ENCODE peak calls at places on chromosomes 4 and X, in seven cellular contexts. One of them, this sample, is unnamed.

GRCh38 chr4:187183351-187183750 is 459.7 kb upstream of the FAT1 start:
- DNase-seq in activated T-helper 9 cell treated with anti-CD3 and anti-CD28 coated beads, Interleukin-2, amount 50 U/mL, for 16 hours: no peak
- DNase-seq in brain microvascular endothelial cell: no peak
- DNase-seq in activated gamma-delta T cell treated with anti-CD3 and anti-CD28 coated beads, Interleukin-2, amount 50 U/mL, for 16 hours: no peak
- DNase-seq in H54: no peak
- DNase-seq in NCI-H2081: no peak
- DNase-seq in PC-3: no peak
- DNase-seq in this sample: no peak

GRCh38 chr4:153014460-153014859 is 78.3 kb downstream of the FHDC1 start:
- DNase-seq in activated T-helper 9 cell treated with anti-CD3 and anti-CD28 coated beads, Interleukin-2, amount 50 U/mL, for 16 hours: no peak
- DNase-seq in brain microvascular endothelial cell: peak
- DNase-seq in activated gamma-delta T cell treated with anti-CD3 and anti-CD28 coated beads, Interleukin-2, amount 50 U/mL, for 16 hours: no peak
- DNase-seq in H54: peak
- DNase-seq in NCI-H2081: no peak
- DNase-seq in PC-3: no peak
- DNase-seq in this sample: peak

GRCh38 chr4:23878235-23878861 is 11.5 kb downstream of the PPARGC1A start:
- DNase-seq in activated T-helper 9 cell treated with anti-CD3 and anti-CD28 coated beads, Interleukin-2, amount 50 U/mL, for 16 hours: no peak
- DNase-seq in brain microvascular endothelial cell: no peak
- DNase-seq in activated gamma-delta T cell treated with anti-CD3 and anti-CD28 coated beads, Interleukin-2, amount 50 U/mL, for 16 hours: no peak
- DNase-seq in H54: no peak
- DNase-seq in NCI-H2081: no peak
- DNase-seq in PC-3: no peak
- DNase-seq in this sample: no peak

GRCh38 chr4:53196872-53197759 is 168.7 kb downstream of the SCFD2 start:
- DNase-seq in activated T-helper 9 cell treated with anti-CD3 and anti-CD28 coated beads, Interleukin-2, amount 50 U/mL, for 16 hours: no peak
- DNase-seq in brain microvascular endothelial cell: peak
- DNase-seq in activated gamma-delta T cell treated with anti-CD3 and anti-CD28 coated beads, Interleukin-2, amount 50 U/mL, for 16 hours: no peak
- DNase-seq in H54: no peak
- DNase-seq in NCI-H2081: peak
- DNase-seq in PC-3: peak
- DNase-seq in this sample: peak

GRCh38 chr4:39204543-39204942 is 22.2 kb downstream of the WDR19 start:
- DNase-seq in activated T-helper 9 cell treated with anti-CD3 and anti-CD28 coated beads, Interleukin-2, amount 50 U/mL, for 16 hours: no peak
- DNase-seq in brain microvascular endothelial cell: no peak
- DNase-seq in activated gamma-delta T cell treated with anti-CD3 and anti-CD28 coated beads, Interleukin-2, amount 50 U/mL, for 16 hours: no peak
- DNase-seq in H54: no peak
- DNase-seq in NCI-H2081: no peak
- DNase-seq in PC-3: no peak
- DNase-seq in this sample: no peak

GRCh38 chrX:46978341-46979291 is 66.4 kb downstream of the JADE3 start:
- DNase-seq in activated T-helper 9 cell treated with anti-CD3 and anti-CD28 coated beads, Interleukin-2, amount 50 U/mL, for 16 hours: peak
- DNase-seq in brain microvascular endothelial cell: peak
- DNase-seq in activated gamma-delta T cell treated with anti-CD3 and anti-CD28 coated beads, Interleukin-2, amount 50 U/mL, for 16 hours: peak
- DNase-seq in H54: peak
- DNase-seq in NCI-H2081: peak
- DNase-seq in PC-3: peak
- DNase-seq in this sample: peak

GRCh38 chrX:134186362-134187121 is 50.4 kb upstream of the CCDC160 start:
- DNase-seq in activated T-helper 9 cell treated with anti-CD3 and anti-CD28 coated beads, Interleukin-2, amount 50 U/mL, for 16 hours: peak
- DNase-seq in brain microvascular endothelial cell: no peak
- DNase-seq in activated gamma-delta T cell treated with anti-CD3 and anti-CD28 coated beads, Interleukin-2, amount 50 U/mL, for 16 hours: peak
- DNase-seq in H54: no peak
- DNase-seq in NCI-H2081: no peak
- DNase-seq in PC-3: peak
- DNase-seq in this sample: no peak

GRCh38 chr4:179804440-179804839 is 2362.2 kb upstream of the AGA start:
- DNase-seq in activated T-helper 9 cell treated with anti-CD3 and anti-CD28 coated beads, Interleukin-2, amount 50 U/mL, for 16 hours: no peak
- DNase-seq in brain microvascular endothelial cell: no peak
- DNase-seq in activated gamma-delta T cell treated with anti-CD3 and anti-CD28 coated beads, Interleukin-2, amount 50 U/mL, for 16 hours: no peak
- DNase-seq in H54: no peak
- DNase-seq in NCI-H2081: no peak
- DNase-seq in PC-3: no peak
- DNase-seq in this sample: no peak

GRCh38 chr4:74674750-74675149 is 119.6 kb downstream of the BTC start:
- DNase-seq in activated T-helper 9 cell treated with anti-CD3 and anti-CD28 coated beads, Interleukin-2, amount 50 U/mL, for 16 hours: no peak
- DNase-seq in brain microvascular endothelial cell: no peak
- DNase-seq in activated gamma-delta T cell treated with anti-CD3 and anti-CD28 coated beads, Interleukin-2, amount 50 U/mL, for 16 hours: no peak
- DNase-seq in H54: no peak
- DNase-seq in NCI-H2081: no peak
- DNase-seq in PC-3: no peak
- DNase-seq in this sample: no peak

GRCh38 chr4:73860884-73861283 is 7.8 kb downstream of the PF4V1 start:
- DNase-seq in activated T-helper 9 cell treated with anti-CD3 and anti-CD28 coated beads, Interleukin-2, amount 50 U/mL, for 16 hours: no peak
- DNase-seq in brain microvascular endothelial cell: no peak
- DNase-seq in activated gamma-delta T cell treated with anti-CD3 and anti-CD28 coated beads, Interleukin-2, amount 50 U/mL, for 16 hours: no peak
- DNase-seq in H54: no peak
- DNase-seq in NCI-H2081: no peak
- DNase-seq in PC-3: no peak
- DNase-seq in this sample: no peak

GRCh38 chr4:83364312-83364711 is 29.7 kb upstream of the HPSE start:
- DNase-seq in activated T-helper 9 cell treated with anti-CD3 and anti-CD28 coated beads, Interleukin-2, amount 50 U/mL, for 16 hours: no peak
- DNase-seq in brain microvascular endothelial cell: no peak
- DNase-seq in activated gamma-delta T cell treated with anti-CD3 and anti-CD28 coated beads, Interleukin-2, amount 50 U/mL, for 16 hours: no peak
- DNase-seq in H54: no peak
- DNase-seq in NCI-H2081: no peak
- DNase-seq in PC-3: no peak
- DNase-seq in this sample: peak

GRCh38 chr4:139666735-139667266 is 1.2 kb downstream of the MGST2 start:
- DNase-seq in activated T-helper 9 cell treated with anti-CD3 and anti-CD28 coated beads, Interleukin-2, amount 50 U/mL, for 16 hours: no peak
- DNase-seq in brain microvascular endothelial cell: peak
- DNase-seq in activated gamma-delta T cell treated with anti-CD3 and anti-CD28 coated beads, Interleukin-2, amount 50 U/mL, for 16 hours: no peak
- DNase-seq in H54: no peak
- DNase-seq in NCI-H2081: peak
- DNase-seq in PC-3: peak
- DNase-seq in this sample: no peak

GRCh38 chr4:77197361-77197760 is 40.4 kb downstream of the CCNG2 start:
- DNase-seq in activated T-helper 9 cell treated with anti-CD3 and anti-CD28 coated beads, Interleukin-2, amount 50 U/mL, for 16 hours: no peak
- DNase-seq in brain microvascular endothelial cell: no peak
- DNase-seq in activated gamma-delta T cell treated with anti-CD3 and anti-CD28 coated beads, Interleukin-2, amount 50 U/mL, for 16 hours: no peak
- DNase-seq in H54: no peak
- DNase-seq in NCI-H2081: no peak
- DNase-seq in PC-3: no peak
- DNase-seq in this sample: no peak

GRCh38 chrX:68983004-68983857 is 154.4 kb downstream of the EFNB1 start:
- DNase-seq in activated T-helper 9 cell treated with anti-CD3 and anti-CD28 coated beads, Interleukin-2, amount 50 U/mL, for 16 hours: no peak
- DNase-seq in brain microvascular endothelial cell: no peak
- DNase-seq in activated gamma-delta T cell treated with anti-CD3 and anti-CD28 coated beads, Interleukin-2, amount 50 U/mL, for 16 hours: no peak
- DNase-seq in H54: no peak
- DNase-seq in NCI-H2081: no peak
- DNase-seq in PC-3: no peak
- DNase-seq in this sample: no peak

GRCh38 chrX:9286234-9286633 is 178.6 kb upstream of the TBL1X start:
- DNase-seq in activated T-helper 9 cell treated with anti-CD3 and anti-CD28 coated beads, Interleukin-2, amount 50 U/mL, for 16 hours: no peak
- DNase-seq in brain microvascular endothelial cell: no peak
- DNase-seq in activated gamma-delta T cell treated with anti-CD3 and anti-CD28 coated beads, Interleukin-2, amount 50 U/mL, for 16 hours: no peak
- DNase-seq in H54: no peak
- DNase-seq in NCI-H2081: no peak
- DNase-seq in PC-3: no peak
- DNase-seq in this sample: no peak

GRCh38 chrX:16825306-16826035 is 39.2 kb downstream of the TXLNG start:
- DNase-seq in activated T-helper 9 cell treated with anti-CD3 and anti-CD28 coated beads, Interleukin-2, amount 50 U/mL, for 16 hours: no peak
- DNase-seq in brain microvascular endothelial cell: no peak
- DNase-seq in activated gamma-delta T cell treated with anti-CD3 and anti-CD28 coated beads, Interleukin-2, amount 50 U/mL, for 16 hours: no peak
- DNase-seq in H54: no peak
- DNase-seq in NCI-H2081: no peak
- DNase-seq in PC-3: peak
- DNase-seq in this sample: peak

GRCh38 chrX:70084592-70084991 is 22.3 kb downstream of the OTUD6A start:
- DNase-seq in activated T-helper 9 cell treated with anti-CD3 and anti-CD28 coated beads, Interleukin-2, amount 50 U/mL, for 16 hours: no peak
- DNase-seq in brain microvascular endothelial cell: no peak
- DNase-seq in activated gamma-delta T cell treated with anti-CD3 and anti-CD28 coated beads, Interleukin-2, amount 50 U/mL, for 16 hours: no peak
- DNase-seq in H54: no peak
- DNase-seq in NCI-H2081: no peak
- DNase-seq in PC-3: no peak
- DNase-seq in this sample: no peak

GRCh38 chr4:87426865-87427517 is 4.6 kb downstream of the NUDT9 start:
- DNase-seq in activated T-helper 9 cell treated with anti-CD3 and anti-CD28 coated beads, Interleukin-2, amount 50 U/mL, for 16 hours: no peak
- DNase-seq in brain microvascular endothelial cell: no peak
- DNase-seq in activated gamma-delta T cell treated with anti-CD3 and anti-CD28 coated beads, Interleukin-2, amount 50 U/mL, for 16 hours: no peak
- DNase-seq in H54: no peak
- DNase-seq in NCI-H2081: no peak
- DNase-seq in PC-3: no peak
- DNase-seq in this sample: no peak

GRCh38 chr4:27318740-27319139 is 458.1 kb downstream of the STIM2 start:
- DNase-seq in activated T-helper 9 cell treated with anti-CD3 and anti-CD28 coated beads, Interleukin-2, amount 50 U/mL, for 16 hours: no peak
- DNase-seq in brain microvascular endothelial cell: no peak
- DNase-seq in activated gamma-delta T cell treated with anti-CD3 and anti-CD28 coated beads, Interleukin-2, amount 50 U/mL, for 16 hours: no peak
- DNase-seq in H54: peak
- DNase-seq in NCI-H2081: peak
- DNase-seq in PC-3: peak
- DNase-seq in this sample: peak

GRCh38 chrX:10512258-10512657 is 108.1 kb downstream of the MID1 start:
- DNase-seq in activated T-helper 9 cell treated with anti-CD3 and anti-CD28 coated beads, Interleukin-2, amount 50 U/mL, for 16 hours: no peak
- DNase-seq in brain microvascular endothelial cell: peak
- DNase-seq in activated gamma-delta T cell treated with anti-CD3 and anti-CD28 coated beads, Interleukin-2, amount 50 U/mL, for 16 hours: no peak
- DNase-seq in H54: no peak
- DNase-seq in NCI-H2081: no peak
- DNase-seq in PC-3: peak
- DNase-seq in this sample: peak